ENCODE peak calls at places on chromosome 9, in four cellular contexts. One of them, this sample, is unnamed.

GRCh38 chr9:107214915-107215314 is 68.2 kb upstream of the RAD23B start:
- DNase-seq in WERI-Rb-1: no peak
- DNase-seq in PC-3: peak
- DNase-seq in aorta: no peak
- DNase-seq in this sample: no peak

GRCh38 chr9:69093471-69094103 is 58.0 kb downstream of the FXN start:
- DNase-seq in WERI-Rb-1: no peak
- DNase-seq in PC-3: no peak
- DNase-seq in aorta: no peak
- DNase-seq in this sample: no peak

GRCh38 chr9:129500166-129500862 is 120.6 kb downstream of the C9orf50 start:
- DNase-seq in WERI-Rb-1: peak
- DNase-seq in PC-3: no peak
- DNase-seq in aorta: no peak
- DNase-seq in this sample: no peak

GRCh38 chr9:8188720-8189407 is 389.3 kb upstream of the DMAC1 start:
- DNase-seq in WERI-Rb-1: no peak
- DNase-seq in PC-3: no peak
- DNase-seq in aorta: no peak
- DNase-seq in this sample: no peak

GRCh38 chr9:19104528-19105282 is 2.0 kb upstream of the HAUS6 start:
- DNase-seq in WERI-Rb-1: no peak
- DNase-seq in PC-3: no peak
- DNase-seq in aorta: no peak
- DNase-seq in this sample: peak

GRCh38 chr9:103660830-103661229 is 433.3 kb upstream of the SMC2 start:
- DNase-seq in WERI-Rb-1: no peak
- DNase-seq in PC-3: no peak
- DNase-seq in aorta: no peak
- DNase-seq in this sample: no peak

GRCh38 chr9:115202960-115203751 is 85.2 kb upstream of the TNC start:
- DNase-seq in WERI-Rb-1: no peak
- DNase-seq in PC-3: no peak
- DNase-seq in aorta: no peak
- DNase-seq in this sample: no peak

GRCh38 chr9:133382507-133383141 is 6.5 kb downstream of the STKLD1 start:
- DNase-seq in WERI-Rb-1: no peak
- DNase-seq in PC-3: no peak
- DNase-seq in aorta: no peak
- DNase-seq in this sample: no peak

GRCh38 chr9:108836319-108836718 is 19.5 kb downstream of the ACTL7B start:
- DNase-seq in WERI-Rb-1: peak
- DNase-seq in PC-3: no peak
- DNase-seq in aorta: no peak
- DNase-seq in this sample: no peak

GRCh38 chr9:94213513-94214124 is 45.5 kb upstream of the ZNF169 start:
- DNase-seq in WERI-Rb-1: peak
- DNase-seq in PC-3: peak
- DNase-seq in aorta: peak
- DNase-seq in this sample: peak

GRCh38 chr9:69811329-69811989 is 9.2 kb upstream of the CFAP95 start:
- DNase-seq in WERI-Rb-1: no peak
- DNase-seq in PC-3: no peak
- DNase-seq in aorta: no peak
- DNase-seq in this sample: no peak

GRCh38 chr9:126043691-126044090 is 282.9 kb upstream of the MVB12B start:
- DNase-seq in WERI-Rb-1: no peak
- DNase-seq in PC-3: no peak
- DNase-seq in aorta: no peak
- DNase-seq in this sample: no peak

GRCh38 chr9:69822091-69822750 is 1.6 kb downstream of the CFAP95 start:
- DNase-seq in WERI-Rb-1: no peak
- DNase-seq in PC-3: no peak
- DNase-seq in aorta: no peak
- DNase-seq in this sample: no peak

GRCh38 chr9:99368341-99369326 is 146.6 kb downstream of the SEC61B start:
- DNase-seq in WERI-Rb-1: peak
- DNase-seq in PC-3: peak
- DNase-seq in aorta: peak
- DNase-seq in this sample: no peak

GRCh38 chr9:115063058-115063850 is 54.7 kb downstream of the TNC start:
- DNase-seq in WERI-Rb-1: no peak
- DNase-seq in PC-3: peak
- DNase-seq in aorta: no peak
- DNase-seq in this sample: no peak

GRCh38 chr9:111148994-111149759 is 110.9 kb upstream of the LPAR1 start:
- DNase-seq in WERI-Rb-1: no peak
- DNase-seq in PC-3: peak
- DNase-seq in aorta: no peak
- DNase-seq in this sample: no peak

GRCh38 chr9:129110740-129111142 is at the start of gene CRAT:
- DNase-seq in WERI-Rb-1: peak
- DNase-seq in PC-3: peak
- DNase-seq in aorta: peak
- DNase-seq in this sample: peak

GRCh38 chr9:110255417-110256141 is 728 bp downstream of the TXN start:
- DNase-seq in WERI-Rb-1: no peak
- DNase-seq in PC-3: peak
- DNase-seq in aorta: peak
- DNase-seq in this sample: no peak

GRCh38 chr9:15160673-15161072 is 146.3 kb downstream of the TTC39B start:
- DNase-seq in WERI-Rb-1: no peak
- DNase-seq in PC-3: no peak
- DNase-seq in aorta: no peak
- DNase-seq in this sample: no peak

GRCh38 chr9:108081112-108081511 is 591.5 kb upstream of the KLF4 start:
- DNase-seq in WERI-Rb-1: no peak
- DNase-seq in PC-3: no peak
- DNase-seq in aorta: no peak
- DNase-seq in this sample: no peak

GRCh38 chr9:98571643-98572042 is 137.1 kb downstream of the GABBR2 start:
- DNase-seq in WERI-Rb-1: no peak
- DNase-seq in PC-3: no peak
- DNase-seq in aorta: no peak
- DNase-seq in this sample: no peak

GRCh38 chr9:134768332-134769083 is 112.1 kb upstream of the FCN2 start:
- DNase-seq in WERI-Rb-1: no peak
- DNase-seq in PC-3: no peak
- DNase-seq in aorta: peak
- DNase-seq in this sample: no peak

GRCh38 chr9:88532320-88532719 is 2.7 kb upstream of the NXNL2 start:
- DNase-seq in WERI-Rb-1: no peak
- DNase-seq in PC-3: no peak
- DNase-seq in aorta: no peak
- DNase-seq in this sample: no peak

GRCh38 chr9:115262477-115262876 is 144.5 kb upstream of the TNC start:
- DNase-seq in WERI-Rb-1: peak
- DNase-seq in PC-3: peak
- DNase-seq in aorta: no peak
- DNase-seq in this sample: peak

GRCh38 chr9:115209601-115210306 is 91.8 kb upstream of the TNC start:
- DNase-seq in WERI-Rb-1: no peak
- DNase-seq in PC-3: peak
- DNase-seq in aorta: no peak
- DNase-seq in this sample: peak

GRCh38 chr9:133679466-133680051 is 43.4 kb downstream of the DBH start:
- DNase-seq in WERI-Rb-1: no peak
- DNase-seq in PC-3: no peak
- DNase-seq in aorta: no peak
- DNase-seq in this sample: no peak

GRCh38 chr9:109411069-109411761 is 86.9 kb downstream of the PTPN3 start:
- DNase-seq in WERI-Rb-1: no peak
- DNase-seq in PC-3: no peak
- DNase-seq in aorta: no peak
- DNase-seq in this sample: no peak

GRCh38 chr9:15696979-15697378 is 144.1 kb downstream of the CCDC171 start:
- DNase-seq in WERI-Rb-1: no peak
- DNase-seq in PC-3: peak
- DNase-seq in aorta: no peak
- DNase-seq in this sample: no peak

GRCh38 chr9:107945961-107946360 is 456.4 kb upstream of the KLF4 start:
- DNase-seq in WERI-Rb-1: no peak
- DNase-seq in PC-3: no peak
- DNase-seq in aorta: no peak
- DNase-seq in this sample: no peak

GRCh38 chr9:18829066-18829465 is 203.9 kb downstream of the SAXO1 start:
- DNase-seq in WERI-Rb-1: no peak
- DNase-seq in PC-3: no peak
- DNase-seq in aorta: no peak
- DNase-seq in this sample: no peak

GRCh38 chr9:124834586-124834985 is 18.7 kb upstream of the WDR38 start:
- DNase-seq in WERI-Rb-1: no peak
- DNase-seq in PC-3: peak
- DNase-seq in aorta: no peak
- DNase-seq in this sample: peak

GRCh38 chr9:70427161-70427945 is 12.9 kb upstream of the KLF9 start:
- DNase-seq in WERI-Rb-1: no peak
- DNase-seq in PC-3: no peak
- DNase-seq in aorta: no peak
- DNase-seq in this sample: no peak

DNA sequence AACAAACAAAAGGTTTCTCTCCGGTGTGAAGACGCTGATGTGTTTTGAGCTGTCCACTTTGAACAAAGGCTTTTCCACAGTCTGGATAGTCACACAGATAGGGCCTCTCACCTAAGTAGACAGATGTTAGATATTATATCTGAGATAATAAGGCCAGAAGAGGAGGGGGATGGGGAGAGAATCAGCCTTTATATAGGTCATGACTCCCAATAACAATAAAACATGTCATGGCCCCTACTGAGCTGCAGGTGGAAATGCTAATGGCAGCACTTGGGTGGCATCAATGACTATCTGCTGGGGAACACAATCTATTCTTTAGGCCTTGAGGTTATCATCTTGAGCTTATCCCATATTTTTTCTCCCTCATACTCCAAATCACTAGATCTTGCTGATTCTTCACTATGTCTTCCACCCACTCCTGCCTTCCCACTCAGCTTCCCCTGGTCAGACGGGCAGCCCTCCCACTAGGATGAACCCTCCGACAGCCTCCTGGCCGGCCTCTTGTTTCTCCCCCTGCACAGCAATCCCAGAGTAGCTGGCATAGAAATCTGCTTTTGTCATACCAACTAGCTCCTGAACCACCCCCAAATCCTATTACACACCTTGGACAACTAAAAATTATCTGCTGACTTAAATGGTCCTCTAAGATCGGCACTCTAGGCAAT is 11.5 kb upstream of the SLC35D2 start:
- DNase-seq in WERI-Rb-1: no peak
- DNase-seq in PC-3: no peak
- DNase-seq in aorta: peak
- DNase-seq in this sample: no peak
- H3K27ac ChIP-seq in WERI-Rb-1: peak
- H3K27ac ChIP-seq in PC-3: no peak
- H3K27ac ChIP-seq in aorta: no peak
- H3K27ac ChIP-seq in this sample: no peak

GRCh38 chr9:137017791-137018497 is 10.1 kb downstream of the ABCA2 start:
- DNase-seq in WERI-Rb-1: no peak
- DNase-seq in PC-3: no peak
- DNase-seq in aorta: no peak
- DNase-seq in this sample: no peak
- H3K27ac ChIP-seq in WERI-Rb-1: no peak
- H3K27ac ChIP-seq in PC-3: no peak
- H3K27ac ChIP-seq in aorta: no peak
- H3K27ac ChIP-seq in this sample: no peak

DNA sequence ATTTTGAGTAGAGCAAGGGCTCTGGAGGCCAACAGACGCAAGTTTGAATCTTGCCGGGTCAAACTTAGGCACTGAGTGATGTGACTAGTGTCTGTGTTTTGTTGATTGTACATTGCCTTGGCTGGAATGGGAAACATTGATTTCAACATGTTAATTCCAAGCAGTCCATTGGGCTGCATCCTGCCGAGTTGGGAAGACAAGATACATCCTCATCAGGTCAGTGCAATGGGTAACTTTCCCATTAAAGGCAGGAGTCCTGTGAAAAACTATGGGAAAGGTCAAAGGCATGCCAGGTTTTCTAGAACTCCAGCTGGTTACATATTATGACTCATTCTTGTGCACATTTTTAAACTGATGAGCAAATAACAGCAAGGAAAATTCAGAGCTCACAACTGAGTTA is 126.5 kb upstream of the ABCA1 start:
- DNase-seq in WERI-Rb-1: no peak
- DNase-seq in PC-3: peak
- DNase-seq in aorta: no peak
- DNase-seq in this sample: no peak
- H3K27ac ChIP-seq in WERI-Rb-1: no peak
- H3K27ac ChIP-seq in PC-3: peak
- H3K27ac ChIP-seq in aorta: no peak
- H3K27ac ChIP-seq in this sample: peak

GRCh38 chr9:137070906-137071275 is 534 bp upstream of the SAPCD2 start:
- DNase-seq in WERI-Rb-1: peak
- DNase-seq in PC-3: no peak
- DNase-seq in aorta: no peak
- DNase-seq in this sample: no peak

GRCh38 chr9:137069508-137070071 is 767 bp downstream of the SAPCD2 start:
- DNase-seq in WERI-Rb-1: no peak
- DNase-seq in PC-3: no peak
- DNase-seq in aorta: no peak
- DNase-seq in this sample: no peak

GRCh38 chr9:137070201-137070905 is at the start of gene SAPCD2:
- DNase-seq in WERI-Rb-1: peak
- DNase-seq in PC-3: peak
- DNase-seq in aorta: peak
- DNase-seq in this sample: peak

GRCh38 chr9:137068539-137069507 is 1.5 kb downstream of the SAPCD2 start:
- DNase-seq in WERI-Rb-1: no peak
- DNase-seq in PC-3: no peak
- DNase-seq in aorta: no peak
- DNase-seq in this sample: no peak

DNA sequence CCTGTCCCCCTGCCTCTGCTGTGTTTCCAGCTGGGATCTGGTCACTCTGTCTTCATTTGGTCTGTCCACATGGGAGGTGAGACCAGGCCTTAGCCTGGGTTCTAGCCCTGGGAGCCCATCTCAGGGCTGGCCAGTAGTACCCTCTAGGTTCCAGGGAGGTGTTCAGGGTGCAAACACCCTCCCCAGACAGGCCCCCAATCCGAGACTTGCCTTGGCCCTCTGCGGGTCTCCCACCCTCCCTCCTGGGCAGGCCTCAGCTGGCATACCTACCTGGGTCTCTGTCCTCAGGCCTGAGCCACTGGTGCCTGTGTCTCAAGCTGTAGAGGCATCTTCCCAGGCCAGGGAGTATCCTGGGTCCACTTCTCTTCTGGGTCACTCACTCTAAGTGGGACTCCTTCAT is 925 bp upstream of the SAPCD2 start:
- DNase-seq in WERI-Rb-1: no peak
- DNase-seq in PC-3: no peak
- DNase-seq in aorta: no peak
- DNase-seq in this sample: no peak
- H3K27ac ChIP-seq in WERI-Rb-1: peak
- H3K27ac ChIP-seq in PC-3: no peak
- H3K27ac ChIP-seq in aorta: no peak
- H3K27ac ChIP-seq in this sample: no peak

GRCh38 chr9:121367651-121368510 is 2.2 kb downstream of the STOM start:
- DNase-seq in WERI-Rb-1: no peak
- DNase-seq in PC-3: no peak
- DNase-seq in aorta: no peak
- DNase-seq in this sample: no peak
- H3K27ac ChIP-seq in WERI-Rb-1: no peak
- H3K27ac ChIP-seq in PC-3: no peak
- H3K27ac ChIP-seq in aorta: no peak
- H3K27ac ChIP-seq in this sample: no peak

GRCh38 chr9:128022886-128023285 is 42.1 kb upstream of the EEIG1 start:
- DNase-seq in WERI-Rb-1: no peak
- DNase-seq in PC-3: peak
- DNase-seq in aorta: no peak
- DNase-seq in this sample: no peak
- H3K27ac ChIP-seq in WERI-Rb-1: no peak
- H3K27ac ChIP-seq in PC-3: no peak
- H3K27ac ChIP-seq in aorta: no peak
- H3K27ac ChIP-seq in this sample: no peak

This sample was measured in epithelial cell of prostate.